ENCODE peak calls at places on chromosomes 6 and 20, in five cellular contexts. One of them, this sample, is unnamed.

GRCh38 chr6:79494841-79495240 is 42.4 kb downstream of the LCA5 start:
- DNase-seq in ovary: no peak
- DNase-seq in left ventricle myocardium inferior: no peak
- DNase-seq in WERI-Rb-1: peak; percentile 94
- DNase-seq in spleen: peak; percentile 51
- DNase-seq in this sample: peak; percentile 30

GRCh38 chr6:22716721-22717120 is 147.4 kb downstream of the HDGFL1 start:
- DNase-seq in ovary: no peak
- DNase-seq in left ventricle myocardium inferior: no peak
- DNase-seq in WERI-Rb-1: no peak
- DNase-seq in spleen: no peak
- DNase-seq in this sample: no peak

GRCh38 chr6:168193816-168194701 is 115.0 kb upstream of the FRMD1 start:
- DNase-seq in ovary: no peak
- DNase-seq in left ventricle myocardium inferior: no peak
- DNase-seq in WERI-Rb-1: peak; percentile 59
- DNase-seq in spleen: no peak
- DNase-seq in this sample: peak; percentile 69

GRCh38 chr6:71533939-71534379 is 245.3 kb downstream of the OGFRL1 start:
- DNase-seq in ovary: no peak
- DNase-seq in left ventricle myocardium inferior: no peak
- DNase-seq in WERI-Rb-1: no peak
- DNase-seq in spleen: no peak
- DNase-seq in this sample: no peak

GRCh38 chr6:124674042-124674441 is 288.2 kb upstream of the RNF217 start:
- DNase-seq in ovary: no peak
- DNase-seq in left ventricle myocardium inferior: no peak
- DNase-seq in WERI-Rb-1: no peak
- DNase-seq in spleen: no peak
- DNase-seq in this sample: no peak

GRCh38 chr6:27591660-27592059 is 118.8 kb upstream of the ZNF184 start:
- DNase-seq in ovary: no peak
- DNase-seq in left ventricle myocardium inferior: no peak
- DNase-seq in WERI-Rb-1: no peak
- DNase-seq in spleen: no peak
- DNase-seq in this sample: no peak

GRCh38 chr6:136405410-136406029 is 115.9 kb upstream of the BCLAF1 start:
- DNase-seq in ovary: no peak
- DNase-seq in left ventricle myocardium inferior: no peak
- DNase-seq in WERI-Rb-1: no peak
- DNase-seq in spleen: no peak
- DNase-seq in this sample: peak; percentile 65

GRCh38 chr20:20594171-20594530 is 118.3 kb downstream of the RALGAPA2 start:
- DNase-seq in ovary: no peak
- DNase-seq in left ventricle myocardium inferior: no peak
- DNase-seq in WERI-Rb-1: no peak
- DNase-seq in spleen: no peak
- DNase-seq in this sample: no peak

GRCh38 chr20:10519361-10520048 is 84.4 kb downstream of the SLX4IP start:
- DNase-seq in ovary: no peak
- DNase-seq in left ventricle myocardium inferior: no peak
- DNase-seq in WERI-Rb-1: no peak
- DNase-seq in spleen: no peak
- DNase-seq in this sample: no peak

GRCh38 chr20:24798930-24799705 is 150.0 kb upstream of the CST7 start:
- DNase-seq in ovary: no peak
- DNase-seq in left ventricle myocardium inferior: no peak
- DNase-seq in WERI-Rb-1: no peak
- DNase-seq in spleen: peak; percentile 65
- DNase-seq in this sample: no peak

GRCh38 chr6:47075741-47076421 is 33.7 kb upstream of the ADGRF1 start:
- DNase-seq in ovary: no peak
- DNase-seq in left ventricle myocardium inferior: no peak
- DNase-seq in WERI-Rb-1: no peak
- DNase-seq in spleen: no peak
- DNase-seq in this sample: no peak

DNA sequence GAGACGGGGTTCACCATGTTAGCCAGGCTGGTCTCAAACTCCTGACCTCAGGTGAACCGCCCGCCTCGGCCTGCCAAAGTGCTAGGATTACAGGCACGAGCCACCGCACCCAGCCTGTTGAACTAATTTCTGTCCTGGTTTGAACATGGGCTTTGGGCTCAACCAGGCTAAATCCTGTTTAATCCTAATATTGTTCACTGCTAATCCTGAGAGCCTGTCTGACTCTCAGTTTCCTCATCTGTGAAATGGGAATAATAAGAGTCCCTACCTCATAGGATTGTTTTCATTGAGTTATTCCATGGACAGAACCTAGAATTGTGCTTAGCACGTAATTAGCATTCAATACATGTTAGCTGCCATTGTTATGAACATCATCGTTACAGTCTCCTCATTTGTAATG is 17.4 kb downstream of the TM9SF4 start:
- DNase-seq in ovary: no peak
- DNase-seq in left ventricle myocardium inferior: no peak
- DNase-seq in WERI-Rb-1: no peak
- DNase-seq in spleen: no peak
- DNase-seq in this sample: no peak
- H3K27ac ChIP-seq in ovary: no peak overlapping the region
- H3K27ac ChIP-seq in left ventricle myocardium inferior: no peak overlapping the region
- H3K27ac ChIP-seq in WERI-Rb-1: no peak overlapping the region
- H3K27ac ChIP-seq in spleen: no peak overlapping the region
- H3K27ac ChIP-seq in this sample: no peak overlapping the region

GRCh38 chr6:137950581-137950980 is 83.5 kb downstream of the TNFAIP3 start:
- DNase-seq in ovary: no peak
- DNase-seq in left ventricle myocardium inferior: no peak
- DNase-seq in WERI-Rb-1: no peak
- DNase-seq in spleen: no peak
- DNase-seq in this sample: no peak
- TF ChIP-seq CTCF in ovary: no peak
- TF ChIP-seq CTCF in left ventricle myocardium inferior: no peak
- TF ChIP-seq CTCF in WERI-Rb-1: no peak
- TF ChIP-seq CTCF in spleen: no peak
- TF ChIP-seq CTCF in this sample: no peak

GRCh38 chr20:45944965-45945677 is 10.6 kb downstream of the PCIF1 start:
- DNase-seq in ovary: no peak
- DNase-seq in left ventricle myocardium inferior: no peak
- DNase-seq in WERI-Rb-1: no peak
- DNase-seq in spleen: no peak
- DNase-seq in this sample: no peak
- H3K27ac ChIP-seq in ovary: peak overlapping the region; percentile 85
- H3K27ac ChIP-seq in left ventricle myocardium inferior: no peak overlapping the region
- H3K27ac ChIP-seq in WERI-Rb-1: no peak overlapping the region
- H3K27ac ChIP-seq in spleen: peak overlapping the region; percentile 81
- H3K27ac ChIP-seq in this sample: no peak overlapping the region

DNA sequence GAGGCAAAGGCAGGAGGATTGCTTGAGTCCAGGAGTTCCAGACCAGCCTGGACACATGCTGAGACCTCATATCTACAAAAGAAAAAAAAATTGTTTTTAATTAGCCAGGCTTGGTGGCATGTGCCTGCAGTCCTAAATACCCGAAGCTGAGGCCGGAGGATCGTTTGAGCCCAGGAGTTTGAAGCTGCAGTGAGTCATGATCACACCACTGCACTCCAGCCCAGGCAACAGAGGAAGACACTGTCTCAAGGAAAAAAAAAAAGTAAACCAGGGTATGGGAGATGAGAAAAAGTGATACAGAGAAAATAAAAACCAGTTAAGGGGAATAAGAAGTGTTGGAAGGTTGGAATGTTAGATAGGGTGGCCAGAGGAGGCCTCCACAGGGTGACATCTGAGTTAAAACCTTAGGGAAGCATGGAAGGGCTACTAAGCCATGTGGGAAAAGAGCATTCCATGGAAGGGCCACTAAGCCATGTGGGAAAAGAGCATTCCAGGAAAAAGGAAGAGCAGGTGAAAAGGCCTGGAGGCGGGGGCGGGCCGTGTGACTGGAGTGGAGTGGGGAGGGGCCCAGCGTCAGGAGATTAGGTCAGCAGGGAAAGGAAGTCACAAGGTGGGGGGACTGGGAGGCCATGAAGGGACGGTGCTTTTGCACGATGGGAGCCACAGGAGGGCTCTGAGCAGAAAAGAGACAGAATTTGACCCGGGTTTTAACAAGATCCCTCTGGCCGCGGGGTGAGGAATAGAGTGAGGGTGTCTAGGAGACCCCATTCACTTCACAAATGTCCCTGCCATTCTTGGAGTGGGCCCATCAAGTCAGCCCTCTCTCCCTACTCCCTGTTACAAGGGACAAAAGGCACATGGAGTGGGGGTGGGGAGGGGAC is 18.3 kb downstream of the CPNE5 start:
- DNase-seq in ovary: no peak
- DNase-seq in left ventricle myocardium inferior: no peak
- DNase-seq in WERI-Rb-1: peak; percentile 83
- DNase-seq in spleen: no peak
- DNase-seq in this sample: no peak
- TF ChIP-seq CTCF in ovary: no peak
- TF ChIP-seq CTCF in left ventricle myocardium inferior: no peak
- TF ChIP-seq CTCF in WERI-Rb-1: no peak
- TF ChIP-seq CTCF in spleen: no peak
- TF ChIP-seq CTCF in this sample: no peak

GRCh38 chr20:61482425-61482887 is 230.4 kb downstream of the CDH4 start:
- DNase-seq in ovary: no peak
- DNase-seq in left ventricle myocardium inferior: no peak
- DNase-seq in WERI-Rb-1: no peak
- DNase-seq in spleen: no peak
- DNase-seq in this sample: no peak

GRCh38 chr20:61482901-61483300 is 230.8 kb downstream of the CDH4 start:
- DNase-seq in ovary: no peak
- DNase-seq in left ventricle myocardium inferior: no peak
- DNase-seq in WERI-Rb-1: no peak
- DNase-seq in spleen: no peak
- DNase-seq in this sample: no peak

GRCh38 chr20:61478611-61479305 is 226.7 kb downstream of the CDH4 start:
- DNase-seq in ovary: no peak
- DNase-seq in left ventricle myocardium inferior: no peak
- DNase-seq in WERI-Rb-1: no peak
- DNase-seq in spleen: no peak
- DNase-seq in this sample: no peak

GRCh38 chr20:61478094-61478493 is 226.0 kb downstream of the CDH4 start:
- DNase-seq in ovary: no peak
- DNase-seq in left ventricle myocardium inferior: no peak
- DNase-seq in WERI-Rb-1: no peak
- DNase-seq in spleen: no peak
- DNase-seq in this sample: no peak

GRCh38 chr20:61480158-61480825 is 228.2 kb downstream of the CDH4 start:
- DNase-seq in ovary: no peak
- DNase-seq in left ventricle myocardium inferior: no peak
- DNase-seq in WERI-Rb-1: no peak
- DNase-seq in spleen: no peak
- DNase-seq in this sample: no peak
- H3K27ac ChIP-seq in ovary: no peak overlapping the region
- H3K27ac ChIP-seq in left ventricle myocardium inferior: no peak overlapping the region
- H3K27ac ChIP-seq in WERI-Rb-1: no peak overlapping the region
- H3K27ac ChIP-seq in spleen: no peak overlapping the region
- H3K27ac ChIP-seq in this sample: no peak overlapping the region

GRCh38 chr6:146890644-146891434 is 292.1 kb downstream of the ADGB start:
- DNase-seq in ovary: no peak
- DNase-seq in left ventricle myocardium inferior: no peak
- DNase-seq in WERI-Rb-1: no peak
- DNase-seq in spleen: no peak
- DNase-seq in this sample: no peak
- TF ChIP-seq CTCF in ovary: no peak
- TF ChIP-seq CTCF in left ventricle myocardium inferior: peak; percentile 29
- TF ChIP-seq CTCF in WERI-Rb-1: no peak
- TF ChIP-seq CTCF in spleen: no peak
- TF ChIP-seq CTCF in this sample: no peak

GRCh38 chr6:107460074-107460631 is 789 bp upstream of the PDSS2 start:
- DNase-seq in ovary: no peak
- DNase-seq in left ventricle myocardium inferior: no peak
- DNase-seq in WERI-Rb-1: no peak
- DNase-seq in spleen: no peak
- DNase-seq in this sample: no peak

GRCh38 chr6:107459283-107460073 is at the start of gene PDSS2:
- DNase-seq in ovary: peak; percentile 98
- DNase-seq in left ventricle myocardium inferior: peak; percentile 99
- DNase-seq in WERI-Rb-1: peak; percentile 99
- DNase-seq in spleen: peak; percentile 100
- DNase-seq in this sample: peak; percentile 100

GRCh38 chr6:107458687-107459282 is 579 bp downstream of the PDSS2 start:
- DNase-seq in ovary: no peak
- DNase-seq in left ventricle myocardium inferior: peak; percentile 22
- DNase-seq in WERI-Rb-1: no peak
- DNase-seq in spleen: peak; percentile 88
- DNase-seq in this sample: peak; percentile 64
- H3K27ac ChIP-seq in ovary: no peak overlapping the region
- H3K27ac ChIP-seq in left ventricle myocardium inferior: peak overlapping the region; percentile 95
- H3K27ac ChIP-seq in WERI-Rb-1: peak overlapping the region; percentile 52
- H3K27ac ChIP-seq in spleen: peak overlapping the region; percentile 97
- H3K27ac ChIP-seq in this sample: peak overlapping the region; percentile 97

DNA sequence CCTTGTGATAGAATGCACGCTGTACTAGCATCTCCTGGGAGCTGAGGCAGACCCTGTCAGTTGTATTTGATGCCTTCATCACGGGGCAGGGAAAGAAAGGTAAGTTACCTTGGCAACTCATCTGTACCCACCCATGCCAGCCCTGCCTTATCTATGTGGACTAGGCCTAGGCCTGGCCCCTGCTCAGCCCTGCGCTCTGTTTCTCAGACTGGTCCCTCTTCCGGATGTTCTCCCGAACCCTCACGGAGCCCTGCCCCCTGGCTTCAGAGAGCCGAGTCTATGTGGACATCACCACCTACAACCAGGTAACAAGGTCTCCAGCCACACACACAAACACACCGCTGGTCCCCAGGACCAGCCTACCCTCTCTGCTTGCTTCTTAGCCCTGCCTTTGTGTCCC is 4.2 kb downstream of the PIGT start:
- DNase-seq in ovary: no peak
- DNase-seq in left ventricle myocardium inferior: no peak
- DNase-seq in WERI-Rb-1: no peak
- DNase-seq in spleen: no peak
- DNase-seq in this sample: no peak
- TF ChIP-seq CTCF in ovary: no peak
- TF ChIP-seq CTCF in left ventricle myocardium inferior: no peak
- TF ChIP-seq CTCF in WERI-Rb-1: no peak
- TF ChIP-seq CTCF in spleen: no peak
- TF ChIP-seq CTCF in this sample: no peak